ENCODE peak calls at places on chromosomes 2 and 18, in five cellular contexts. F is COR-L47, G is left ventricle myocardium inferior, W is SIG-M5, M is vagina. A is an unnamed sample.

GRCh38 chr2:230861564-230862255 is 3.0 kb upstream of the ITM2C start:
- DNase-seq in F (no peak), G (no peak), W (no peak), M (no peak), A (no peak)

GRCh38 chr2:101892377-101892776 is 99.4 kb upstream of the IL1R2 start:
- DNase-seq in F (no peak), G (no peak), W (no peak), M (no peak), A (no peak)

GRCh38 chr2:235688511-235689426 is 194.9 kb downstream of the AGAP1 start:
- DNase-seq in F (no peak), G (no peak), W (no peak), M (no peak), A (no peak)

GRCh38 chr18:51133580-51134160 is 63.8 kb downstream of the MEX3C start:
- DNase-seq in F (no peak), G (no peak), W (no peak), M (no peak), A (no peak)

GRCh38 chr2:238315031-238315595 is 5.2 kb upstream of the TRAF3IP1 start:
- DNase-seq in F (no peak), G (no peak), W (no peak), M (no peak), A (no peak)

GRCh38 chr2:72919414-72920316 is 2.3 kb downstream of the EMX1 start:
- DNase-seq in F (no peak), G (no peak), W (no peak), M (no peak), A (no peak)

GRCh38 chr2:119377266-119377972 is 10.6 kb downstream of the DBI start:
- DNase-seq in F (no peak), G (no peak), W (no peak), M (peak; percentile 74), A (peak; percentile 83)

GRCh38 chr18:53489266-53489665 is 735.2 kb downstream of the MBD2 start:
- DNase-seq in F (no peak), G (no peak), W (no peak), M (no peak), A (no peak)

GRCh38 chr2:106011993-106012392 is 182.1 kb downstream of the UXS1 start:
- DNase-seq in F (no peak), G (no peak), W (no peak), M (peak; percentile 49), A (no peak)

GRCh38 chr18:7682334-7682733 is 115.2 kb downstream of the PTPRM start:
- DNase-seq in F (no peak), G (no peak), W (no peak), M (no peak), A (no peak)

GRCh38 chr2:28506112-28506511 is 10.3 kb downstream of the PLB1 start:
- DNase-seq in F (no peak), G (no peak), W (no peak), M (no peak), A (no peak)

GRCh38 chr2:237141556-237141955 is 55.9 kb downstream of the COPS8 start:
- DNase-seq in F (no peak), G (no peak), W (no peak), M (peak; percentile 92), A (no peak)

GRCh38 chr2:3470166-3470651 is 49.1 kb downstream of the ADI1 start:
- DNase-seq in F (no peak), G (peak; percentile 87), W (no peak), M (no peak), A (no peak)

GRCh38 chr2:115694651-115695050 is 1252.2 kb downstream of the DPP10 start:
- DNase-seq in F (no peak), G (no peak), W (no peak), M (no peak), A (no peak)

GRCh38 chr2:228548230-228548629 is 366.7 kb upstream of the SPHKAP start:
- DNase-seq in F (no peak), G (no peak), W (no peak), M (no peak), A (no peak)

GRCh38 chr2:69911985-69912563 is 2.8 kb upstream of the MXD1 start:
- DNase-seq in F (peak; percentile 46), G (no peak), W (no peak), M (no peak), A (peak; percentile 62)

GRCh38 chr2:172951554-172951953 is 124.1 kb upstream of the MAP3K20 start:
- DNase-seq in F (no peak), G (no peak), W (no peak), M (no peak), A (no peak)

GRCh38 chr2:179842498-179843153 is 18.8 kb downstream of the ZNF385B start:
- DNase-seq in F (peak; percentile 55), G (no peak), W (no peak), M (no peak), A (no peak)

GRCh38 chr2:210189452-210190143 is 18.4 kb upstream of the KANSL1L start:
- DNase-seq in F (no peak), G (no peak), W (no peak), M (no peak), A (peak; percentile 29)

GRCh38 chr2:198309673-198310280 is 505.4 kb downstream of the PLCL1 start:
- DNase-seq in F (peak; percentile 49), G (no peak), W (no peak), M (no peak), A (no peak)

GRCh38 chr2:157067562-157067961 is 189.9 kb upstream of the GALNT5 start:
- DNase-seq in F (no peak), G (no peak), W (no peak), M (no peak), A (no peak)

GRCh38 chr2:69490486-69490885 is 53.3 kb upstream of the NFU1 start:
- DNase-seq in F (no peak), G (no peak), W (no peak), M (no peak), A (no peak)

GRCh38 chr18:70442933-70443332 is 154.1 kb downstream of the SOCS6 start:
- DNase-seq in F (no peak), G (no peak), W (no peak), M (no peak), A (no peak)

GRCh38 chr2:162029287-162029901 is 44.6 kb downstream of the DPP4 start:
- DNase-seq in F (no peak), G (peak; percentile 50), W (no peak), M (no peak), A (no peak)

GRCh38 chr18:32383040-32383819 is 87.5 kb downstream of the GAREM1 start:
- DNase-seq in F (no peak), G (no peak), W (no peak), M (no peak), A (no peak)

GRCh38 chr2:206086683-206087350 is 843 bp upstream of the INO80D start:
- DNase-seq in F (no peak), G (no peak), W (no peak), M (no peak), A (no peak)

GRCh38 chr2:203532957-203533695 is 2.0 kb downstream of the RAPH1 start:
- DNase-seq in F (peak; percentile 14), G (no peak), W (no peak), M (no peak), A (no peak)

GRCh38 chr2:238220892-238221521 is 17.5 kb upstream of the ILKAP start:
- DNase-seq in F (no peak), G (no peak), W (no peak), M (no peak), A (no peak)

GRCh38 chr18:56575819-56576663 is 62.4 kb downstream of the TXNL1 start:
- DNase-seq in F (peak; percentile 68), G (no peak), W (no peak), M (no peak), A (no peak)

GRCh38 chr18:3593381-3593903 is 143.5 kb downstream of the TGIF1 start:
- DNase-seq in F (no peak), G (no peak), W (no peak), M (no peak), A (no peak)

GRCh38 chr2:88590998-88591613 is 36.2 kb downstream of the EIF2AK3 start:
- DNase-seq in F (peak; percentile 49), G (no peak), W (no peak), M (no peak), A (no peak)

GRCh38 chr2:182504903-182505302 is 78.1 kb upstream of the PDE1A start:
- DNase-seq in F (no peak), G (peak; percentile 23), W (no peak), M (no peak), A (no peak)

GRCh38 chr2:33521791-33522281 is 45.4 kb downstream of the RASGRP3 start:
- DNase-seq in F (no peak), G (no peak), W (no peak), M (no peak), A (no peak)

GRCh38 chr2:74417763-74418162 is 3.7 kb downstream of the C2orf81 start:
- DNase-seq in F (no peak), G (no peak), W (no peak), M (no peak), A (no peak)

GRCh38 chr18:31648966-31649429 is 35.4 kb downstream of the B4GALT6 start:
- DNase-seq in F (no peak), G (no peak), W (no peak), M (no peak), A (no peak)

GRCh38 chr2:64727013-64727767 is 73.5 kb upstream of the SERTAD2 start:
- DNase-seq in F (no peak), G (no peak), W (peak; percentile 61), M (no peak), A (peak; percentile 10)

GRCh38 chr2:195566201-195566600 is 90.8 kb upstream of the SLC39A10 start:
- DNase-seq in F (no peak), G (no peak), W (no peak), M (no peak), A (no peak)

GRCh38 chr18:79528296-79528695 is 132.6 kb downstream of the NFATC1 start:
- DNase-seq in F (no peak), G (no peak), W (no peak), M (no peak), A (no peak)